ENCODE peak calls at places on chromosomes 2 and 18, in five cellular contexts. Z is endothelial cell of umbilical vein, S is suprapubic skin, Q is H1, M is ovary. V is an unnamed sample. For H3K36me3, the result is how much of the 10 kb centered on the place peaks cover.

GRCh38 chr2:66434679-66435548 is at the start of gene MEIS1:
- DNase-seq in Z (peak), S (peak), Q (peak), M (peak), V (peak)

GRCh38 chr2:101435011-101435862 is 39.7 kb downstream of the RFX8 start:
- DNase-seq in Z (peak), S (no peak), Q (peak), M (peak), V (no peak)

GRCh38 chr2:239212553-239213419 is 188.0 kb downstream of the HDAC4 start:
- DNase-seq in Z (no peak), S (peak), Q (no peak), M (no peak), V (no peak)

GRCh38 chr2:26691881-26692813 is at the start of gene KCNK3:
- DNase-seq in Z (peak), S (no peak), Q (peak), M (peak), V (no peak)

GRCh38 chr2:37625156-37625555 is 46.3 kb downstream of the CDC42EP3 start:
- DNase-seq in Z (no peak), S (no peak), Q (no peak), M (no peak), V (no peak)

GRCh38 chr2:32330136-32330535 is 26.7 kb upstream of the BIRC6 start:
- DNase-seq in Z (no peak), S (no peak), Q (no peak), M (no peak), V (no peak)

GRCh38 chr2:25521665-25522387 is 151.6 kb downstream of the DTNB start:
- DNase-seq in Z (peak), S (no peak), Q (no peak), M (no peak), V (peak)

GRCh38 chr2:207311316-207312005 is 145.7 kb upstream of the KLF7 start:
- DNase-seq in Z (peak), S (no peak), Q (no peak), M (no peak), V (peak)

GRCh38 chr2:71746946-71747501 is 293.7 kb downstream of the DYSF start:
- DNase-seq in Z (peak), S (no peak), Q (no peak), M (no peak), V (peak)

GRCh38 chr2:159891917-159892691 is 94.1 kb upstream of the CD302 start:
- DNase-seq in Z (peak), S (no peak), Q (no peak), M (no peak), V (no peak)

GRCh38 chr2:31286961-31287550 is 53.1 kb downstream of the EHD3 start:
- DNase-seq in Z (peak), S (no peak), Q (no peak), M (no peak), V (no peak)

GRCh38 chr2:183284606-183285005 is 160.4 kb downstream of the NUP35 start:
- DNase-seq in Z (peak), S (no peak), Q (no peak), M (no peak), V (no peak)

GRCh38 chr2:220932041-220932440 is 640.1 kb downstream of the EPHA4 start:
- DNase-seq in Z (no peak), S (no peak), Q (no peak), M (no peak), V (no peak)

GRCh38 chr2:222566229-222566628 is 89.7 kb downstream of the FARSB start:
- DNase-seq in Z (no peak), S (no peak), Q (no peak), M (no peak), V (no peak)

GRCh38 chr2:41928593-41928992 is 119.2 kb upstream of the PKDCC start:
- DNase-seq in Z (no peak), S (no peak), Q (no peak), M (no peak), V (no peak)

GRCh38 chr2:185202416-185202815 is 536.2 kb upstream of the FSIP2 start:
- DNase-seq in Z (no peak), S (no peak), Q (no peak), M (no peak), V (no peak)

GRCh38 chr2:75221872-75222271 is 22.6 kb upstream of the TACR1 start:
- DNase-seq in Z (no peak), S (no peak), Q (no peak), M (no peak), V (no peak)

GRCh38 chr18:23337599-23338444 is 115.3 kb upstream of the RIOK3 start:
- DNase-seq in Z (peak), S (no peak), Q (no peak), M (no peak), V (no peak)

GRCh38 chr2:237298323-237299118 is 115.4 kb downstream of the COL6A3 start:
- DNase-seq in Z (no peak), S (no peak), Q (no peak), M (no peak), V (no peak)

GRCh38 chr2:160695402-160696060 is 201.9 kb upstream of the RBMS1 start:
- DNase-seq in Z (no peak), S (no peak), Q (no peak), M (no peak), V (no peak)

GRCh38 chr2:8583400-8584173 is 98.3 kb upstream of the ID2 start:
- DNase-seq in Z (peak), S (peak), Q (peak), M (peak), V (peak)

GRCh38 chr18:56489901-56490300 is 148.5 kb downstream of the TXNL1 start:
- DNase-seq in Z (no peak), S (no peak), Q (no peak), M (no peak), V (no peak)

DNA sequence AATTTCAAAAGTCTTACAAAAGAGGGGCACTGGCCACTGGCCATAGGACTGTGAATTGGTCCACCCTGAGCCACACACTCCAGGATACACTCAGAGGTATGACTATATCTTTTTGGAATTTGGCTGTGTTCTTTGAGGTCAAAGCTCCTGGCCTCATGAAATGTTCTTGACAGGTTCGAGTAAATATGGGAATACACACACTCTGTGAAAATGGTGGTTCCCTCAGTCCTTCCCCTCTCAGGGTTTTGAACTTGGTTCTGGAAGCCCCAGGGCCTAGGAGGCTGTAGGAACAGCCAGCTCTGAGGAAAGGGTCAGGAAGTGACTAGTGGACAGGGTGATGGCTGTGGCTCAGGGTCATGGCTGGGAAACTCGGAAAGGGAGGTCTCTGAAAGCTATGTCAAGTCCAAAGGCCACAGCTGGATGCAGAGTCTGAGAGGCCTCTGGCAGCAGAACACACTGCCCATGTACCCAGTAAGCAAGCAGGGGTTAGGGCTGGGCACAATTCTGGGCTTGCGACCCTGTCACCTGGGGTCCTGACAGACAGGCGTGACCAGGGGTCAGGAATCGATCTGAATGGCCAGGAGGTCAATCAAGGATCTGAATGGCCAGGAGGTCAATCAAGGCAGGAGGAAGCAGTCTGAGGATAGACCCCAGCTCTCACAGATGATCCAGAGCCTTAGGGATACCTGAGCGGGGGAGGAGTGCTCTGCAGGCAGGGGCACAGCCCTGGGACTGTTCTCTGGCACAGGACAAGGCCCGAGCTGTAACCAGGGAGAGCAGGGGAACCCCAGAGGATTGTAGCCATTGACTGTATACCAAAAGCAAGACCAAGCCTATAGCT is 223.4 kb upstream of the SMAD2 start:
- DNase-seq in Z (no peak), S (no peak), Q (no peak), M (peak), V (no peak)
- TF ChIP-seq POLR2A in Z (no peak), S (no peak), Q (no peak), M (no peak), V (no peak)

DNA sequence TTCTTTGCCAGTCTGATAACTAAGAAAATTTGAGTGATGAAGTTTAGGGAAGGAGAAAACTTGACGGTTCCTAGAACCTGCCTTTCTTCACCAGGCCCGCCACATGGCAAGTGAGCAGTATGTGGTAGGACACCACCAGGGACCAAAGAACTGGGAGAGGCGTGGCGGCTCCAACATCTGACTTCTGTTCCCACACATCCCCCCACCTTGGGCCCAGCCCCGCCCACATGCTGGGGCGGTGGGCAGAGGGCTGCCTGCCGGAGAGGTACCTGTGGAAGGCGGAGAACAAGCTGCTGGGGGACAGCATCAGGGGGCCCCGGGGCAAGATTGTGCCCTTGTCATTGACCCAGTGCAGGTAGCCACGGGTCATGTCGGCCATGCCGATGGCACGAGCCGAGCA is 75.0 kb downstream of the EMILIN2 start:
- DNase-seq in Z (no peak), S (no peak), Q (peak), M (no peak), V (no peak)
- H3K36me3 ChIP-seq in Z (under half), S (half or more), Q (under half), M (under half), V (under half)

DNA sequence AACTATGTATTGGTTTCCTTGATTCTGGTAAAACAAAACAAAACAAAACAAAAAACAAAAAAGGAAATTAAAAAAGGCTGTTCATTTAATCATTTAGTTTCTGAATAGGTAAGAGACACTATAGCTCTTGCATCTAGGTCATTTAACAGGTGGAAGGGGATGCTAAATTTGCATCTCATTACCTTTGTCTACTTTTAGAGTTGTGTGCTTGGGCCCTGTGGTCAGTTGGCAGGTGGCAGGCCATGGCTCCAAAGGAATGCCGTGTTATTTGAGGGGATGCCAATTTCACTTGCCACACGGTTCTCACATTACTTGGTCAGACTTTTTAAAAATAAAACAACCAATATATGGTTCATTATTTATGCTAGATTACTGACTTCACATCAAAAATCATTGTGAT is 9.2 kb downstream of the GALNT13 start:
- DNase-seq in Z (no peak), S (no peak), Q (no peak), M (no peak), V (no peak)
- TF ChIP-seq POLR2A in Z (no peak), S (no peak), Q (no peak), M (no peak), V (no peak)

DNA sequence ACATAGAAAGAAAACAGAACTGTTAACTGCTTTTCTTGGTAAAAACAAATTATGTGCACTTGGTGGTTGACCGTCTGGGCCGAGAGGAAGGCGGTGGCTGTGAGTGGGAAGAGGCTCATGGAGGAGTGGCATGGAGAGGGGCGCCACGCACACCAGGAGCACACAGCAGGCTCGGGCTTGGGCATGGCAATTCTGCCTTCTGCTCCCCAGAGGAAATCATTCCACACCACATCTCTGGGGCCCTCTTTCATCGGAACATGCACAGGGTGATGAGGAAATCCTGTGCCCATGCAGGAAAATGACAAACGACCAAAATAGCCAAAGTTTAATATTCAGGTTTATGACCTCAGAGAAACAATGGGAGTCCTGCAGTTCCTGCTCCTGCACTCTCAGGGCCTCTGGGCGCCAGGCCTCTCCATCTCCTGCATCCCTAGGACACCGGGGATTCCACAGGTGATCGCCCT is 26.4 kb downstream of the WDFY1 start:
- DNase-seq in Z (peak), S (no peak), Q (no peak), M (no peak), V (no peak)
- H3K36me3 ChIP-seq in Z (under half), S (under half), Q (under half), M (under half), V (under half)

GRCh38 chr18:57776354-57776753 is 26.8 kb downstream of the ATP8B1 start:
- DNase-seq in Z (no peak), S (no peak), Q (no peak), M (no peak), V (no peak)

GRCh38 chr18:57784034-57784815 is 18.9 kb downstream of the ATP8B1 start:
- DNase-seq in Z (peak), S (no peak), Q (no peak), M (no peak), V (no peak)

GRCh38 chr18:57776767-57777166 is 26.3 kb downstream of the ATP8B1 start:
- DNase-seq in Z (no peak), S (no peak), Q (no peak), M (no peak), V (no peak)

GRCh38 chr18:57781128-57781463 is 22.0 kb downstream of the ATP8B1 start:
- DNase-seq in Z (no peak), S (no peak), Q (no peak), M (no peak), V (no peak)

DNA sequence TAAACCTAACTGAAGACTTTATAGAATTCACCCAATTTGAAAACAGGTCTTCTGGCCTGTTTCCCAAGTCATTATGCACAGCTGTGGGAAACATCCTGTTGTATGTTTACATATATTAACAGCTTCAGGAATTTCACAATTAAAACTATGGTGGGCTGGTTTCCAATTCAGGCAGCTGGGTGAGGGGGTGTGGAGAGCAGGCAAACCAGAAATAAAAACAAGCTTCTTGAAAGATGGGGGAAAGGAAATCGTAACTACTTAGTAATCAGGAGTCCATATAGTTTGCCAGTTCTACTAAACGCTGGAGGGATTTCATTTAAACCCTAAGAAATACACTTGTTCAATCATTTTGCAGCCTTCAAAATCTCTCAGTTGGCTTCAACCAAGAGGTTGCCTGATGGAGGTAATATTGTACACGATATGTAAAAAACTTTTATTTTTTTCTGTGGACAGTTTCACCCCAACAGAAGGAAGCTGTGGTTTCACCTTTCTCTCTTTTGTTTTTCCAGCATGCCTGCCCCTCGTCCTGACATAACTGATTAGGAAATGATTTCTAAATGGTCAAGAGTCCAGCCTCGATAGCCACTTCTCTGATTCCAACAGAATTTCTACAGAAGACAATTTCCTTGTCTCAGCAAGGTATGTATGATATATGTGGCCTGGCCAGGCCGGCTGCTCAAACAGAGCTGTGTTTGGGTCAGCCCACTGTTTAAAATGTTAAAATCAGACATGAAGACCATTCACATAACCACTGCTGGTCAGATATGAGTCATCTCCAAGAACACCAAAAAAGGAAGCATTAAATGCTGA is 22.6 kb downstream of the ATP8B1 start:
- DNase-seq in Z (peak), S (no peak), Q (no peak), M (no peak), V (no peak)
- TF ChIP-seq POLR2A in Z (peak), S (no peak), Q (no peak), M (no peak), V (no peak)

DNA sequence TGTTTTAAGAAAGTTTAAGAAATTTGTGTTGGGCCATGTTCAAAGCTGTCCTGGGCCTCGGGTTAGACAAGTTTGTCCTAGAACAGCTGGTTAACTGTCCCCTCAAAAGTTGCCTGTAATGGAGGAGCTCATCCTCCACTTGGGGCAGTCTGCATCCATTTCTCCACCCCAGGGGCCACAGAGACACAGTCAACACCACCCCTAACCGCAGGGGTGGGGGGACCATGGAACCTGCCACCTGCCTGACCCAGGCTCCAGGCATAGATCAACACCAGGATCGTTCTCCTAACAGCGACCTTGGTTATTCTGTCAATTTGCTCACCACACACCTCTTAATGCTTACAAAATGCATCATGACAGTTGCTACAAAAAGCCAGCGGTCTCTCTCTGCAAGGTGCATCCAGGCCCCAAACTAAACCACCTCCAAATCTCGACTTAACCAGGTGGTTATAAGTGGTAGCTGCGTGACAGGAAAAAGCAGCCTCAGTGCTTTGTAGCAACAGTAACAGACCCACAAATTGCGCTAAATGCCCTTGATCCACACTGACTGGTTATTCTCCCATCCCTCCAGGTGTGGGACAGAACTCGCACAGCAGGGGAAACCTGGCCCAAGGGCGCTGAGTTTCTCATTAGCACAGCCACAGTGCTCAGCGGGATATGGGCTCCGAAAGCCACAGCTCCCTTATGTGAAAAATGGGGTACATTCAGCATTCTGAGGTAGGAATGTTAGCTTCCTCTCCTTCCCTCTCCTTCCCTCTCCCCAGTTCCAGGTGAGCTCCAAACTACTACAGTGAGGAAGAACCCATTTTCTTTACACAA is 48.0 kb downstream of the HDLBP start:
- DNase-seq in Z (no peak), S (no peak), Q (no peak), M (no peak), V (no peak)
- H3K36me3 ChIP-seq in Z (under half), S (under half), Q (under half), M (under half), V (under half)